ENCODE peak calls at places on chromosomes 13 and 19, in six cellular contexts. T, Z, K, F, C and B are unnamed samples.

GRCh38 chr13:52029569-52029968 is 5.1 kb downstream of the UTP14C start:
- DNase-seq in T (no peak), Z (no peak), K (no peak), F (no peak), C (no peak), B (no peak)

GRCh38 chr13:29292045-29292444 is 303.4 kb downstream of the SLC7A1 start:
- DNase-seq in T (no peak), Z (no peak), K (no peak), F (no peak), C (no peak), B (no peak)

GRCh38 chr19:13827656-13828055 is 32.4 kb downstream of the ZSWIM4 start:
- DNase-seq in T (no peak), Z (no peak), K (no peak), F (no peak), C (no peak), B (peak; percentile 46)

GRCh38 chr13:108154421-108154858 is 60.9 kb downstream of the LIG4 start:
- DNase-seq in T (no peak), Z (no peak), K (no peak), F (no peak), C (no peak), B (no peak)

GRCh38 chr13:28485551-28485950 is 9.4 kb downstream of the FLT1 start:
- DNase-seq in T (no peak), Z (no peak), K (no peak), F (no peak), C (no peak), B (no peak)

GRCh38 chr19:50368649-50369570 is 3.5 kb upstream of the NAPSA start:
- DNase-seq in T (peak; percentile 77), Z (peak; percentile 71), K (peak; percentile 90), F (peak; percentile 83), C (peak; percentile 82), B (peak; percentile 98)

GRCh38 chr13:26880741-26881140 is 120.2 kb upstream of the GPR12 start:
- DNase-seq in T (no peak), Z (no peak), K (no peak), F (peak; percentile 2), C (no peak), B (no peak)

GRCh38 chr19:15124572-15125231 is 17.5 kb downstream of the SYDE1 start:
- DNase-seq in T (no peak), Z (peak; percentile 77), K (peak; percentile 35), F (no peak), C (no peak), B (peak; percentile 90)

GRCh38 chr13:24192811-24193162 is 32.3 kb downstream of the SPATA13 start:
- DNase-seq in T (no peak), Z (no peak), K (no peak), F (no peak), C (no peak), B (peak; percentile 17)

GRCh38 chr19:46925548-46925950 is 64.8 kb downstream of the ARHGAP35 start:
- DNase-seq in T (no peak), Z (no peak), K (no peak), F (no peak), C (no peak), B (no peak)

GRCh38 chr19:35346193-35347052 is 1.3 kb upstream of the FFAR1 start:
- DNase-seq in T (no peak), Z (peak; percentile 58), K (no peak), F (no peak), C (peak; percentile 40), B (no peak)

GRCh38 chr13:80082396-80083096 is 258.4 kb downstream of the SPRY2 start:
- DNase-seq in T (no peak), Z (no peak), K (no peak), F (peak; percentile 74), C (no peak), B (no peak)

GRCh38 chr19:49591731-49592485 is 926 bp downstream of the PRR12 start:
- DNase-seq in T (no peak), Z (no peak), K (peak; percentile 45), F (peak; percentile 26), C (peak; percentile 76), B (peak; percentile 96)

GRCh38 chr13:22169473-22169872 is 498.6 kb downstream of the FGF9 start:
- DNase-seq in T (no peak), Z (no peak), K (no peak), F (no peak), C (no peak), B (no peak)

GRCh38 chr13:20206065-20206725 is 13.5 kb upstream of the GJB2 start:
- DNase-seq in T (no peak), Z (no peak), K (no peak), F (no peak), C (no peak), B (peak; percentile 73)
- H3K27me3 ChIP-seq in T (no peaks in the 10 kb centered on the region), Z (no peaks in the 10 kb centered on the region), K (peaks cover 19% of the 10 kb centered on the region), F (peaks cover 42% of the 10 kb centered on the region), C (no peaks in the 10 kb centered on the region), B (peaks cover 33% of the 10 kb centered on the region)

DNA sequence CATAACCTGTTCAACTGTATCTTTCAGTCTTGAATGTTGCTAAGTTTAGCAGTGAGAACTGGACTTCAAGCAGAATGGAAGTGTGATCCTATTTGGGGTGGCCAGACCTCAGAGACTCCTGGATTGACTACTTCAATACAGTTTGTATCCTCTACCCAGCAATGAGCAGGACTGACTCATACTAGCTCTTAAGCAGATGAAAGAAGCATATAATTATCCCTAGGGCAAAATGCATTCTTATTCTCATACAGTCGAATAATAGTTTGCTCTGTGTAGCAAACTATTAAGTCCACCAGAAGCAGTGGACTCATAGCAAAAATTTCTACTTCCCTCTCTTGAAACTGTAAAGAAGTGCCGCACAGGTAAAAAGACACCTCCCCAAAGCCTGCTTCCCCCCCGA is 46.4 kb upstream of the FAM216B start:
- DNase-seq in T (no peak), Z (no peak), K (no peak), F (peak; percentile 30), C (no peak), B (no peak)
- TF ChIP-seq CTCF in T (no peak), Z (no peak), K (no peak), F (no peak), C (no peak), B (no peak)

DNA sequence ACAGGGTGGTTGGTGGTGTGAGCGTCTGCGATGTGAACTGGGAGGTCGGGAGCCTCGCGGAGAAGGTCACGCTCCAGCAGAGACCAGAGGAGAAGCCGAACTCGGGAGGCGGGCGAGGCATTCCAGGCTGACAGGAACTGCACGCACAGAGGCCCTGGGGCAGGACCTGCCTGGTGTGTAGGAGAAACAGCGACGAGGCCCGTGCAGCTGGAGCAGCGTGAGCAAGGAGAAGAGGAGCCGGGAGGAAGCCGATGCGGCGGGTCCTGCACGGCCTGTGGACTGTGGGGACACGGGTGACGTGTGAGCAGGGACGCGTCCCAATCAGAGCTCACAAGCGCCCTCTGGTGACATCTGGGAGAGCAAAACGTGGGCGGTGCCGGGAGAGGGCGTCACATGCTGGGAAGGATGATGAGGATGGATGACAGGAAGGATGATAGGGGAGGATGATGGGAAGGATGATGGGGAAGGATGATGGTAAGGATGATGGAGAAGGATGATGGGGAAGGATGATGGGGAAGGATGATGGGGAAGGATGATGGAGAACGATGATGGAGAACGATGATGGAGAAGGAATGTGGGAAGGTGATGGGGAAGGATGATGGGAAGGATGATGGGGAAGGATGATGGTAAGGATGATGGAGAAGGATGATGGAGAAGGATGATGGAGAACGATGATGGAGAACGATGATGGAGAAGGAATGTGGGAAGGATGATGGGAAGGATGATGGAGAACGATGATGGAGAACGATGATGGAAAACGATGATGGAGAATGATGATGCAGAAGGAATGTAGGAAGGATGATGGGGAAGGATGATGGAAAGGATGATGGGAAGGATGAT is 16.1 kb upstream of the MADCAM1 start:
- DNase-seq in T (peak; percentile 62), Z (peak; percentile 33), K (peak; percentile 89), F (no peak), C (peak; percentile 38), B (peak; percentile 98)
- H3K27me3 ChIP-seq in T (no peaks in the 10 kb centered on the region), Z (no peaks in the 10 kb centered on the region), K (no peaks in the 10 kb centered on the region), F (peaks cover 6% of the 10 kb centered on the region), C (no peaks in the 10 kb centered on the region), B (peaks cover 4% of the 10 kb centered on the region)

GRCh38 chr13:66205807-66206206 is 1024.3 kb downstream of the PCDH9 start:
- DNase-seq in T (no peak), Z (no peak), K (no peak), F (no peak), C (no peak), B (no peak)
- TF ChIP-seq CTCF in T (no peak), Z (no peak), K (no peak), F (no peak), C (no peak), B (no peak)

DNA sequence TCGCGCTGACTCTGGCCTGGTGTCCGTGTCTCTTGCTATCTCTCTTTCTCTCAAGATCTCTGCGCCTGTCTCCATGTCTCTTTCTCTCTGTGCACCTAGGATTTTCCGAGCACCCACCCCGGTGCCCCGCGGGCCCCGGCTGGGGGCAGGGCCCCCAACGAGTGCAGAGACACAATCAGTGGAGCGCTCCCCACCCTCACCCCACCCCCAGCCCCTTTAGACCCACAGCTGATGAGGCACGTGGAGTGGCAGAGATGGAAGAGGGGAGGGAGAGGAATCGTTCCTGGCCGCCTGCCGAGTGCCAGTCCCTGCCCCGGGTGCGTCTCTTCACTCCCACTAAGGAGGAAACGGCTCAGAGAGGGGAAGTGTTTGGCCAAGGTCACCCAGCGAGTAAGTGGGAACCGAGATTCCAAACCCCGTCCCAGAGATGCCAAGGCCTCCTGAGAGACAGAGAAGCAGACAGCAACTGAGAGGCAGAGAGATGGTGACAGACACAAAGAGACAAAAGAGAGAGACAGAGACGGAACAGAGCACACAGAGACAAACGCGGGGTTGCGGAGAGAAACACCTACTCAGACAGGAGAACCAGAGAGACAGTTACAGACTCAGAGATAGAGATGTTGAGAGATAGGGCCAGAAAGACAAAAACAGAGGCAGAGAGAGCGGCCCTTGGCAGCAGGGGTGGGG is 626 bp upstream of the BCL3 start:
- DNase-seq in T (no peak), Z (peak; percentile 13), K (peak; percentile 90), F (peak; percentile 61), C (peak; percentile 6), B (peak; percentile 91)
- H3K27me3 ChIP-seq in T (no peaks in the 10 kb centered on the region), Z (no peaks in the 10 kb centered on the region), K (no peaks in the 10 kb centered on the region), F (no peaks in the 10 kb centered on the region), C (peaks cover 19% of the 10 kb centered on the region), B (no peaks in the 10 kb centered on the region)

DNA sequence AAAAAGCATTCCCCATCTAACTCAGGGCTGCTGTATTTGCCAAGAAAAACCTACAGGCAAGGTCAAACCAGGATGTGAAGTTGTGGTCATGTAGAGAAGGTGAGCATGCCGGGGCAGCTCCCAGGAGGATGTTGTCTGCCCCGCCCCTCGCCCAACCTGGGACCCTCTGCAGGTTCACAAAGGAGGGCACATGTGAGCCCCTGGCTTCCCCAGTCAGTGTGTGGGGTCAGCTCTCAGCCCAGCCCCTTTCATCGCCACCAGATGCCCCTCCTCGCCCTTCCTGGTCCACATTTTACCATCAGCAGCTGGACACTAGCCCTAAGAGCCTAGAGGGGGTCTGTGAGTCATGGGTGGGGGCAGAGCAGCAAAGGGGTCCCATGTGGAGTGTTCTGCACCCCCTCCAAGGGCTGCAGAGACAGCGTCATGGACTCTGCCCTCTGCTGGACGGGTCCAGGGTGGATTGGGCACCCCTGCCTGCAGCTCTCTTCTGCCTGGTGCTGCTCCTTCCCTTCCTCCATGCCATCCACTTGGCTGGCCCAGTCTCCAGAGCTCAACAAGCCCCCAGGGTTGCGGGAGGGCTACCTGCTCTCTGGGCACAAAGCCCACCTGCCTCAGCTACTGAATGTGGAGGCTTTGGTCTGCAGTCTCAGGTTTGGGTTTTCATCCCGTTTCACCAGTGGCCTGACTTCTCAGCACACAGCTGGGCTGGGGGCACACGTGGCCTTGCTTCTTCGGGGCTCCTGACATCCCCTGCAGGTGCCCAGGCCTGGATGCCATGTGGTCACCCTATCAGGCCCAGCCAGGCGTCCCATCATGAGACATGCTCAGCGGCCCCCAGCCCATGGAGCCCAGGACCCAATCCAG is 3.7 kb downstream of the PLEKHF1 start:
- DNase-seq in T (no peak), Z (no peak), K (no peak), F (no peak), C (no peak), B (peak; percentile 71)
- TF ChIP-seq CTCF in T (no peak), Z (no peak), K (no peak), F (peak; percentile 6), C (peak; percentile 26), B (peak; percentile 28)